ENCODE peak calls at places on chromosomes 2 and 18, in eight cellular contexts. K is OCI-LY7; N is psoas muscle; R is choroid plexus epithelial cell; U is stimulated activated CD4-positive, alpha-beta T cell treated with anti-CD3 and anti-CD28 coated beads, Interleukin-1b, Interleukin-23, amount 100 ng/mL, for 1 hour; M is NCI-H2081 treated with DMSO at 0.1 percent for 48 hours; B is IMR-90; S is stimulated activated CD8-positive, alpha-beta memory T cell treated with anti-CD3 and anti-CD28 coated beads, Interleukin-15, amount 100 ng/mL, for 1 hour. D is an unnamed sample.

GRCh38 chr18:24726727-24727539 is 266.5 kb downstream of the HRH4 start:
- DNase-seq in R (peak), S (peak), U (no peak), B (peak), M (peak), N (peak), K (peak), D (peak)

GRCh38 chr18:44789704-44790103 is 109.0 kb downstream of the SETBP1 start:
- DNase-seq in U (no peak), S (no peak), K (no peak), B (no peak), N (no peak), R (no peak), M (no peak), D (no peak)

GRCh38 chr2:223044092-223044836 is 7.7 kb upstream of the KCNE4 start:
- DNase-seq in M (no peak), N (no peak), B (no peak), R (no peak), K (no peak), U (no peak), S (no peak), D (no peak)

GRCh38 chr2:55033921-55034320 is 16.3 kb downstream of the RTN4 start:
- DNase-seq in S (no peak), N (no peak), U (no peak), M (no peak), R (no peak), B (no peak), K (no peak), D (no peak)

GRCh38 chr2:9095690-9096089 is 92.2 kb upstream of the MBOAT2 start:
- DNase-seq in U (no peak), K (no peak), N (peak), B (peak), M (no peak), R (peak), S (no peak), D (peak)

GRCh38 chr18:76259012-76259568 is 236.0 kb downstream of the ZNF516 start:
- DNase-seq in N (no peak), R (peak), S (no peak), M (no peak), U (no peak), B (no peak), K (no peak), D (no peak)

GRCh38 chr2:200174433-200175216 is 131.9 kb upstream of the SPATS2L start:
- DNase-seq in M (no peak), B (no peak), K (no peak), N (no peak), S (no peak), R (peak), U (no peak), D (no peak)

GRCh38 chr2:10495311-10495987 is 47.3 kb upstream of the ODC1 start:
- DNase-seq in K (no peak), N (no peak), U (no peak), M (no peak), R (no peak), B (no peak), S (no peak), D (no peak)

GRCh38 chr18:38170845-38171244 is 605.2 kb upstream of the CELF4 start:
- DNase-seq in S (no peak), R (no peak), M (no peak), U (no peak), N (no peak), B (no peak), K (no peak), D (no peak)

GRCh38 chr2:191202209-191202721 is 42.9 kb upstream of the MYO1B start:
- DNase-seq in N (no peak), R (peak), U (no peak), S (no peak), M (no peak), B (peak), K (no peak), D (no peak)

GRCh38 chr18:67514901-67515540 is 1.5 kb downstream of the DSEL start:
- DNase-seq in K (no peak), R (peak), S (no peak), M (no peak), N (no peak), B (peak), U (no peak), D (no peak)

GRCh38 chr2:60899230-60899891 is 18.0 kb downstream of the REL start:
- DNase-seq in K (no peak), S (no peak), M (no peak), U (no peak), R (no peak), N (no peak), B (no peak), D (no peak)

GRCh38 chr18:41761329-41762028 is 193.6 kb upstream of the PIK3C3 start:
- DNase-seq in U (no peak), S (no peak), M (no peak), R (peak), N (no peak), K (no peak), B (peak), D (no peak)

GRCh38 chr2:98560256-98560771 is 48.0 kb downstream of the COA5 start:
- DNase-seq in R (peak), B (peak), U (no peak), S (no peak), K (no peak), M (no peak), N (no peak), D (peak)

D was measured in aorta.